ENCODE peak calls at places on chromosome 20, in four cellular contexts. I is HL-60, V is GM12878, G is K562. K is an unnamed sample.
A peak's percentile ranks its signal among the peaks of the same experiment; 100 is the strongest.

GRCh38 chr20:61442075-61442670 is 190.1 kb downstream of the CDH4 start:
- DNase-seq in I (no peak), V (no peak), G (no peak), K (no peak)

GRCh38 chr20:21105429-21106170 is 558 bp downstream of the LINC00237 start:
- DNase-seq in I (no peak), V (no peak), G (no peak), K (no peak)

GRCh38 chr20:51373713-51374481 is 168.6 kb downstream of the NFATC2 start:
- DNase-seq in I (no peak), V (no peak), G (peak; percentile 67), K (no peak)

GRCh38 chr20:25669826-25670422 is 26.7 kb downstream of the ZNF337 start:
- DNase-seq in I (no peak), V (no peak), G (no peak), K (no peak)

GRCh38 chr20:5221078-5221430 is 94.2 kb downstream of the CDS2 start:
- DNase-seq in I (no peak), V (no peak), G (no peak), K (no peak)

GRCh38 chr20:54134445-54135220 is 39.2 kb downstream of the CYP24A1 start:
- DNase-seq in I (no peak), V (no peak), G (no peak), K (no peak)

GRCh38 chr20:2865630-2866029 is 7.7 kb upstream of the PTPRA start:
- DNase-seq in I (no peak), V (no peak), G (peak; percentile 14), K (no peak)

GRCh38 chr20:7161690-7162089 is 394.2 kb downstream of the BMP2 start:
- DNase-seq in I (no peak), V (no peak), G (no peak), K (no peak)

GRCh38 chr20:18524646-18525045 is 16.9 kb downstream of the SEC23B start:
- DNase-seq in I (no peak), V (no peak), G (no peak), K (no peak)

GRCh38 chr20:10984899-10985298 is 311.1 kb upstream of the JAG1 start:
- DNase-seq in I (no peak), V (no peak), G (no peak), K (no peak)

GRCh38 chr20:6828794-6829423 is 61.4 kb downstream of the BMP2 start:
- DNase-seq in I (peak; percentile 0), V (peak; percentile 30), G (peak; percentile 28), K (peak; percentile 11)

GRCh38 chr20:14921546-14921945 is 584.1 kb upstream of the FLRT3 start:
- DNase-seq in I (no peak), V (no peak), G (no peak), K (no peak)

GRCh38 chr20:14069796-14070195 is 74.5 kb downstream of the MACROD2 start:
- DNase-seq in I (no peak), V (no peak), G (no peak), K (no peak)

GRCh38 chr20:46592580-46593362 is 42.3 kb upstream of the OCSTAMP start:
- DNase-seq in I (no peak), V (no peak), G (no peak), K (no peak)

GRCh38 chr20:32737371-32738223 is 5.7 kb downstream of the COMMD7 start:
- DNase-seq in I (no peak), V (no peak), G (no peak), K (no peak)

GRCh38 chr20:47051936-47052566 is 157.4 kb downstream of the EYA2 start:
- DNase-seq in I (no peak), V (no peak), G (no peak), K (no peak)

GRCh38 chr20:45229264-45230056 is 8.3 kb downstream of the SEMG2 start:
- DNase-seq in I (peak; percentile 33), V (no peak), G (peak; percentile 52), K (peak; percentile 13)

GRCh38 chr20:35443003-35443402 is 5.0 kb upstream of the GDF5 start:
- DNase-seq in I (no peak), V (no peak), G (no peak), K (no peak)

GRCh38 chr20:23032056-23032455 is 3.1 kb upstream of the SSTR4 start:
- DNase-seq in I (no peak), V (no peak), G (no peak), K (no peak)

GRCh38 chr20:62655291-62656204 is 13.2 kb downstream of the SLCO4A1 start:
- DNase-seq in I (no peak), V (no peak), G (no peak), K (no peak)

GRCh38 chr20:19074828-19075516 is 137.5 kb upstream of the SLC24A3 start:
- DNase-seq in I (peak; percentile 98), V (peak; percentile 88), G (no peak), K (no peak)

GRCh38 chr20:60192351-60192750 is 234.1 kb downstream of the CDH26 start:
- DNase-seq in I (no peak), V (no peak), G (no peak), K (no peak)

GRCh38 chr20:36629719-36630340 is 16.2 kb downstream of the SLA2 start:
- DNase-seq in I (no peak), V (no peak), G (no peak), K (peak; percentile 60)

GRCh38 chr20:41360831-41361756 is 5.5 kb downstream of the EMILIN3 start:
- DNase-seq in I (no peak), V (no peak), G (no peak), K (no peak)

GRCh38 chr20:47429409-47429808 is 72.3 kb upstream of the NCOA3 start:
- DNase-seq in I (no peak), V (no peak), G (no peak), K (no peak)

GRCh38 chr20:38418509-38419204 is 16.5 kb downstream of the SNHG17 start:
- DNase-seq in I (peak; percentile 12), V (no peak), G (no peak), K (no peak)

GRCh38 chr20:45032781-45033180 is 66.5 kb downstream of the STK4 start:
- DNase-seq in I (no peak), V (no peak), G (no peak), K (no peak)

GRCh38 chr20:38127011-38127621 is 38.0 kb downstream of the TGM2 start:
- DNase-seq in I (no peak), V (no peak), G (peak; percentile 46), K (no peak)

GRCh38 chr20:43726811-43727338 is at the start of gene GTSF1L:
- DNase-seq in I (no peak), V (no peak), G (no peak), K (no peak)

GRCh38 chr20:5039255-5039657 is 37.9 kb upstream of the SLC23A2 start:
- DNase-seq in I (no peak), V (peak; percentile 12), G (no peak), K (no peak)

GRCh38 chr20:5041433-5041832 is 40.1 kb upstream of the SLC23A2 start:
- DNase-seq in I (no peak), V (no peak), G (no peak), K (no peak)

GRCh38 chr20:6122873-6123649 is at the start of gene FERMT1:
- DNase-seq in I (no peak), V (no peak), G (no peak), K (peak; percentile 24)

GRCh38 chr20:62775206-62775605 is 21.1 kb upstream of the MRGBP start:
- DNase-seq in I (no peak), V (no peak), G (no peak), K (no peak)

GRCh38 chr20:57654363-57654997 is 34.3 kb upstream of the ZBP1 start:
- DNase-seq in I (no peak), V (no peak), G (peak; percentile 87), K (peak; percentile 92)
- TF ChIP-seq SPI1 in I (no peak), V (no peak), G (no peak), K (no peak)

GRCh38 chr20:53092772-53093171 is 120.6 kb downstream of the TSHZ2 start:
- DNase-seq in I (no peak), V (no peak), G (no peak), K (no peak)
- TF ChIP-seq SPI1 in I (no peak), V (no peak), G (no peak), K (no peak)

GRCh38 chr20:50304501-50304856 is 113.8 kb downstream of the CEBPB start:
- DNase-seq in I (no peak), V (no peak), G (no peak), K (no peak)
- TF ChIP-seq SPI1 in I (no peak), V (no peak), G (no peak), K (no peak)

DNA sequence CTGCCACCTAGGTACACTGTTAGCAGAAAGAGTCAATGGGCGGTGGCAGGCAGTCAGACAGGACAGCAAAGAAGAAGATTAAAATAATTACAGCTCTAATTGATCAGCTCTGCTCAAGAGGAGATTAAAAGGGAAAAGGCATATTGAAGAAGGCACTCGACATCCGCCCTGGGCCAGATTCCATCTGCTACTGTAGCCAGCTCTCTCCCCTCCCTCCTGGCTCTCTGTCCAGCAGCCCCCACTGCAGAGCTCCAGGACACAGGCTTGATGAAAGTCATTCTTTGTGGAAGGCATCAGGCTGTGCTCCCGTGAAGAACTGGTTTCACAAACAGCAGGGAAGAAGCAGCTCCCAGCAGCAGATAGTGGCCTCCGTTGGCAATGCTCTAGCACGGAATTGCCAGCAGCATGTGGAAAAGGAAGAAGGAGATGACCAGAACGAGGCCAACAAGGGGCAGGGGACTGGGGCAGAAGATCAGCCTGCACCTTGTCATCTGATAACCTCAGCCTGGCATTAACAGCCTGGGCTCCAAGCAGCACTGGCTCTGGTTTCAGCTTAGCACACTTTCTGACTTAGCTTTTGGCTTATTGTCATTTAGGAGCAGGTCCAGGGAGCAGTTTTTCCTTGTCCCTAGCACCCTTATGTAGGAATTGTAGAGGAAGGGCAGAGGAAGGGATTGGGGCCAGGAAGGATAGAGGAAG is 465.9 kb downstream of the KIF16B start:
- DNase-seq in I (no peak), V (no peak), G (no peak), K (no peak)
- TF ChIP-seq SPI1 in I (no peak), V (no peak), G (no peak), K (no peak)

DNA sequence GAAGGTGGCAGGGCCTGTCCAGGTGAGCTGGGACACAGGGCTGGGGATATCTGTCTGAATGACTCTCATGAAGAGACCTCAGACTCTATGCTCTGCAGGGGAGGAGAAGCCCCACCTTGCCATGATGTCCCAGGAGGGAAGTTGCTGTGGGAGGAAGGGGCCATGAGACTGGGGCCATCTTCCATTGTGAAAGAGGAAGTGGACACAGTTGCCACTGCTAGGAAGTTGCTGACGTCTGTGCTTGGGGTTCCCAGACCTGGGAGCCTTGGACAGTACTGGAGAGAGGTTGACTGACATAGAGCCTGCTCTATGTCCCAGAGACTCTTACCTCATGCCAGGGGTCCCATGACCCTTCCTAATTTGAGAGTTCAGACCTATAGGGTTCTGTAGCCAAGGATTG is 24.5 kb downstream of the SIRPB1 start:
- DNase-seq in I (no peak), V (no peak), G (no peak), K (no peak)
- TF ChIP-seq SPI1 in I (no peak), V (peak; percentile 84), G (no peak), K (peak; percentile 89)

GRCh38 chr20:57837208-57838035 is 127.6 kb upstream of the PMEPA1 start:
- DNase-seq in I (no peak), V (no peak), G (no peak), K (no peak)

GRCh38 chr20:57841297-57841866 is 131.6 kb upstream of the PMEPA1 start:
- DNase-seq in I (no peak), V (no peak), G (no peak), K (no peak)

GRCh38 chr20:57840504-57841296 is 130.9 kb upstream of the PMEPA1 start:
- DNase-seq in I (no peak), V (no peak), G (no peak), K (no peak)

GRCh38 chr20:57840066-57840465 is 130.3 kb upstream of the PMEPA1 start:
- DNase-seq in I (no peak), V (no peak), G (no peak), K (no peak)

GRCh38 chr20:57838670-57839142 is 128.9 kb upstream of the PMEPA1 start:
- DNase-seq in I (no peak), V (no peak), G (no peak), K (no peak)
- TF ChIP-seq SPI1 in I (no peak), V (no peak), G (no peak), K (no peak)